ENCODE peak calls at places on chromosomes 4 and X, in four cellular contexts. O, H, U and Q are unnamed samples.

GRCh38 chrX:40996886-40997530 is 88.2 kb upstream of the USP9X start:
- DNase-seq in O (peak), H (peak), U (peak), Q (no peak)

GRCh38 chr4:76764251-76764650 is 133.7 kb downstream of the SOWAHB start:
- DNase-seq in O (no peak), H (no peak), U (no peak), Q (no peak)

GRCh38 chr4:133483600-133484246 is 334.6 kb downstream of the PCDH10 start:
- DNase-seq in O (peak), H (peak), U (no peak), Q (no peak)

GRCh38 chr4:8391071-8391470 is 49.5 kb downstream of the ACOX3 start:
- DNase-seq in O (no peak), H (no peak), U (no peak), Q (no peak)

GRCh38 chrX:20571611-20572010 is 304.9 kb upstream of the RPS6KA3 start:
- DNase-seq in O (no peak), H (peak), U (no peak), Q (no peak)

GRCh38 chr4:1793496-1793840 is 375 bp downstream of the FGFR3 start:
- DNase-seq in O (no peak), H (peak), U (peak), Q (no peak)

GRCh38 chr4:106746451-106746850 is 289.7 kb downstream of the DKK2 start:
- DNase-seq in O (no peak), H (peak), U (no peak), Q (no peak)

GRCh38 chr4:98827661-98828060 is 101.3 kb downstream of the EIF4E start:
- DNase-seq in O (no peak), H (no peak), U (no peak), Q (no peak)

GRCh38 chrX:150361070-150361776 is 1.9 kb upstream of the MAMLD1 start:
- DNase-seq in O (no peak), H (peak), U (no peak), Q (no peak)

GRCh38 chr4:106541253-106541652 is 172.7 kb upstream of the GIMD1 start:
- DNase-seq in O (no peak), H (peak), U (no peak), Q (no peak)

GRCh38 chr4:174926958-174927357 is 8.8 kb downstream of the ADAM29 start:
- DNase-seq in O (no peak), H (no peak), U (peak), Q (no peak)

GRCh38 chrX:99301990-99302389 is 1108.1 kb downstream of the PCDH19 start:
- DNase-seq in O (no peak), H (peak), U (peak), Q (no peak)

GRCh38 chrX:110173192-110174175 is 144.4 kb downstream of the AMMECR1 start:
- DNase-seq in O (no peak), H (peak), U (no peak), Q (no peak)

GRCh38 chr4:82360298-82361177 is 13.3 kb downstream of the HNRNPD start:
- DNase-seq in O (no peak), H (peak), U (no peak), Q (no peak)

GRCh38 chr4:107718351-107718965 is 1.6 kb downstream of the PAPSS1 start:
- DNase-seq in O (no peak), H (peak), U (peak), Q (peak)

GRCh38 chr4:130747842-130748241 is 1651.9 kb downstream of the C4orf33 start:
- DNase-seq in O (peak), H (peak), U (no peak), Q (no peak)
- TF ChIP-seq CTCF in O (peak), H (peak), U (peak), Q (no peak)

DNA sequence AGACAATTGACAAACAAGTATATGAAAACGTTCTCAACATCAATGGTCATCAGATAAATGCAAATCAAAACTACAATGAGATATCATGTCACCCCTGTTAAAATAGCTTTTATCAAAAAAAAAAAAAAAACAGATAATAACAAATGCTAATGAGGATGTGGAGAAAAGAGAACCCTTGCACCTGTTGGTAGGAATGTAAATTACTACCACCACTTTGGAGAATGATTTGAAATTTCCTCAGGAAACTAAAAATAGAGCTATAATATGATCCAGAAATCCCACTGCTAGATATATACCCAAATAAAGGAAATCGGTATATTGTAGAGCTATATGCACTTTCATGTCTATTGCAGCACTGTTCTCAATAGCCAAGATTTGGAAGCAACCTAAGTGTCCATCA is 470.6 kb upstream of the FSTL5 start:
- DNase-seq in O (no peak), H (no peak), U (no peak), Q (no peak)
- TF ChIP-seq CTCF in O (peak), H (no peak), U (no peak), Q (no peak)

DNA sequence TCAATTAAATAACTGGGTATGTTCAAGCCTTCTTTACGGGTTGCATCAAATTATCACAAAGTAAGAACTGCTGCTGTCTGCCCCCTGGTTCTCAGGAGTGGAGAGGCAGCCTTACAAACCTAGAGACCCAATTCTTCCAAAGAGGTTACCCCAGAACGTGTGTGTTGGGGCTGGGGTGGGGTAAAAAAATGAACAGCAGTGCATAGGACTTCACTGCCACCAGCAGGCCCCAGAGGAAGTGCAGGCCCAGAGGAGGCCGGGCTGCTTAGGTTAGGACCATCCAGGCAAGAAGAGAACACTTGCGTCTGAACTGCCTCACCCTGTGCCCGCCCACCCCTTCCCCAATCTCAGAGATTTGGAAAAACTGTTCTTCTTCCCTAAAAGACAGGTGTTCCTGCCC is 1.5 kb upstream of the NWD2 start:
- DNase-seq in O (no peak), H (no peak), U (peak), Q (no peak)
- TF ChIP-seq CTCF in O (peak), H (peak), U (peak), Q (no peak)

GRCh38 chr4:152369903-152370296 is 166.0 kb downstream of the FBXW7 start:
- DNase-seq in O (no peak), H (no peak), U (no peak), Q (no peak)
- TF ChIP-seq CTCF in O (peak), H (peak), U (no peak), Q (no peak)

GRCh38 chr4:7295917-7296660 is 103.8 kb downstream of the SORCS2 start:
- DNase-seq in O (peak), H (peak), U (peak), Q (peak)
- TF ChIP-seq CTCF in O (peak), H (peak), U (peak), Q (peak)

GRCh38 chr4:30720021-30720655 is at the start of gene PCDH7:
- DNase-seq in O (no peak), H (peak), U (no peak), Q (peak)

GRCh38 chr4:30717208-30718020 is 2.8 kb upstream of the PCDH7 start:
- DNase-seq in O (no peak), H (peak), U (peak), Q (peak)

GRCh38 chr4:30719363-30720020 is 677 bp upstream of the PCDH7 start:
- DNase-seq in O (no peak), H (peak), U (no peak), Q (peak)

GRCh38 chr4:30718021-30718888 is 1.9 kb upstream of the PCDH7 start:
- DNase-seq in O (no peak), H (peak), U (no peak), Q (peak)

GRCh38 chr4:30718889-30719252 is 1.3 kb upstream of the PCDH7 start:
- DNase-seq in O (no peak), H (peak), U (no peak), Q (no peak)
- TF ChIP-seq CTCF in O (no peak), H (no peak), U (no peak), Q (no peak)